ENCODE peak calls at places on chromosomes 6 and 20, in nine cellular contexts. C, A, W, B, N, K, P, T and Y are unnamed samples.

GRCh38 chr6:91098006-91098405 is 511.1 kb upstream of the MAP3K7 start:
- DNase-seq in B (no peak), T (no peak), P (no peak), N (no peak), A (no peak), K (no peak), W (no peak), C (no peak), Y (no peak)

GRCh38 chr20:32585011-32585518 is at the start of gene NOL4L:
- DNase-seq in K (no peak), P (peak), C (peak), W (no peak), N (peak), T (no peak), B (peak), A (peak), Y (peak)

GRCh38 chr20:5612476-5613291 is 137.5 kb upstream of the SHLD1 start:
- DNase-seq in T (no peak), A (no peak), W (peak), B (no peak), C (peak), P (no peak), K (no peak), N (peak), Y (peak)

GRCh38 chr6:111589366-111589765 is 16.3 kb downstream of the TRAF3IP2 start:
- DNase-seq in N (peak), B (peak), A (no peak), T (peak), W (peak), K (peak), C (peak), P (no peak), Y (peak)

GRCh38 chr6:19042452-19042851 is 655.3 kb downstream of the RNF144B start:
- DNase-seq in K (no peak), N (no peak), C (no peak), B (no peak), A (no peak), T (no peak), W (no peak), P (no peak), Y (no peak)

GRCh38 chr6:41464481-41464880 is 81.7 kb upstream of the FOXP4 start:
- DNase-seq in K (no peak), C (peak), B (no peak), T (no peak), N (peak), W (no peak), P (no peak), A (no peak), Y (peak)

GRCh38 chr6:722608-723007 is 29.7 kb upstream of the EXOC2 start:
- DNase-seq in B (no peak), A (peak), P (no peak), K (no peak), W (no peak), N (peak), T (peak), C (no peak), Y (peak)

GRCh38 chr6:140462495-140463311 is 1088.3 kb upstream of the CITED2 start:
- DNase-seq in K (no peak), W (no peak), T (no peak), B (no peak), C (no peak), P (no peak), N (peak), A (no peak), Y (peak)

GRCh38 chr6:139240161-139241010 is 51.4 kb downstream of the TXLNB start:
- DNase-seq in P (no peak), A (no peak), T (peak), K (no peak), N (peak), B (no peak), W (peak), C (peak), Y (peak)

GRCh38 chr6:109059148-109059547 is 35.5 kb downstream of the SESN1 start:
- DNase-seq in K (no peak), W (no peak), N (peak), T (no peak), C (no peak), B (no peak), A (no peak), P (no peak), Y (no peak)

GRCh38 chr6:43978473-43979360 is 148.5 kb downstream of the MRPL14 start:
- DNase-seq in P (no peak), N (peak), W (no peak), T (no peak), B (no peak), K (no peak), A (no peak), C (no peak), Y (peak)

GRCh38 chr6:83311231-83311630 is 118.1 kb downstream of the RWDD2A start:
- DNase-seq in N (peak), B (no peak), A (no peak), T (no peak), C (peak), P (no peak), W (no peak), K (no peak), Y (peak)

GRCh38 chr6:147973806-147974205 is 368.8 kb upstream of the SASH1 start:
- DNase-seq in W (no peak), B (no peak), T (no peak), K (no peak), P (no peak), N (no peak), C (no peak), A (no peak), Y (no peak)

GRCh38 chr6:142374965-142375733 is 73.3 kb downstream of the ADGRG6 start:
- DNase-seq in W (peak), B (no peak), C (peak), K (no peak), P (no peak), N (peak), T (peak), A (no peak), Y (peak)

GRCh38 chr20:64024141-64024990 is 11.6 kb upstream of the C20orf204 start:
- DNase-seq in B (no peak), A (no peak), K (no peak), W (no peak), T (no peak), C (no peak), N (no peak), P (no peak), Y (no peak)

GRCh38 chr6:149929422-149929821 is 6.5 kb upstream of the RAET1G start:
- DNase-seq in B (peak), A (peak), K (no peak), P (no peak), T (no peak), C (no peak), N (peak), W (no peak), Y (no peak)

GRCh38 chr20:60095456-60095855 is 137.2 kb downstream of the CDH26 start:
- DNase-seq in W (no peak), A (no peak), C (no peak), K (no peak), B (no peak), N (no peak), P (no peak), T (peak), Y (no peak)

GRCh38 chr6:2502096-2502997 is 248.4 kb downstream of the MYLK4 start:
- DNase-seq in W (no peak), T (no peak), C (no peak), K (no peak), P (no peak), N (no peak), A (no peak), B (no peak), Y (no peak)

GRCh38 chr6:26330835-26331808 is 33.9 kb upstream of the BTN3A2 start:
- DNase-seq in N (peak), T (peak), P (no peak), K (no peak), C (no peak), B (peak), A (peak), W (no peak), Y (peak)

GRCh38 chr6:138250513-138251247 is 32.4 kb upstream of the PBOV1 start:
- DNase-seq in K (peak), T (no peak), A (no peak), B (no peak), N (peak), W (no peak), C (no peak), P (no peak), Y (peak)

GRCh38 chr6:70415660-70416059 is 2.4 kb downstream of the FAM135A start:
- DNase-seq in C (no peak), N (peak), A (no peak), K (no peak), P (no peak), W (no peak), T (no peak), B (no peak), Y (no peak)

GRCh38 chr6:11211235-11211634 is 21.2 kb downstream of the NEDD9 start:
- DNase-seq in T (no peak), P (no peak), B (no peak), K (no peak), A (no peak), N (no peak), C (no peak), W (no peak), Y (no peak)

GRCh38 chr6:154797857-154798256 is 64.6 kb downstream of the SCAF8 start:
- DNase-seq in C (no peak), T (no peak), K (no peak), B (no peak), A (no peak), W (no peak), P (no peak), N (no peak), Y (no peak)

GRCh38 chr6:42781811-42782688 is at the start of gene BICRAL:
- DNase-seq in P (peak), W (peak), C (peak), K (peak), B (peak), N (peak), T (peak), A (peak), Y (peak)

GRCh38 chr20:840858-841567 is 7.5 kb downstream of the FAM110A start:
- DNase-seq in K (no peak), A (peak), C (no peak), W (no peak), P (peak), T (no peak), N (peak), B (peak), Y (no peak)

GRCh38 chr6:134686071-134686470 is 263.8 kb downstream of the ALDH8A1 start:
- DNase-seq in B (no peak), T (no peak), K (no peak), N (peak), C (no peak), A (no peak), P (no peak), W (no peak), Y (peak)

GRCh38 chr6:100464162-100464851 is 414 bp downstream of the SIM1 start:
- DNase-seq in K (no peak), B (no peak), C (no peak), A (no peak), T (no peak), W (no peak), P (no peak), N (no peak), Y (peak)

GRCh38 chr6:142943746-142944125 is 1.2 kb downstream of the HIVEP2 start:
- DNase-seq in T (no peak), W (no peak), K (no peak), C (no peak), N (peak), B (peak), A (peak), P (peak), Y (peak)

GRCh38 chr6:44002591-44003344 is 124.5 kb downstream of the MRPL14 start:
- DNase-seq in C (peak), K (peak), T (peak), N (peak), A (peak), P (peak), W (no peak), B (peak), Y (peak)

GRCh38 chr6:153167026-153167891 is 36.2 kb upstream of the RGS17 start:
- DNase-seq in B (no peak), T (peak), W (peak), C (peak), A (no peak), N (peak), P (no peak), K (no peak), Y (peak)